ENCODE peak calls at places on chromosomes 7 and 10, in four cellular contexts. M is uterus, E is neural crest cell, Q is AG08396. I is an unnamed sample.

GRCh38 chr7:140197218-140197890 is 20.6 kb upstream of the KDM7A start:
- DNase-seq in M (no peak), E (no peak), Q (no peak), I (no peak)

GRCh38 chr10:50375051-50375452 is 123.7 kb upstream of the ASAH2 start:
- DNase-seq in E (no peak), Q (no peak), M (no peak), I (no peak)

GRCh38 chr10:47154762-47155161 is 145.2 kb upstream of the GDF10 start:
- DNase-seq in Q (no peak), E (no peak), M (no peak), I (no peak)

GRCh38 chr7:18013936-18014335 is 13.7 kb downstream of the PRPS1L1 start:
- DNase-seq in E (no peak), M (no peak), Q (no peak), I (no peak)

GRCh38 chr10:21972584-21972983 is 30.9 kb downstream of the DNAJC1 start:
- DNase-seq in M (no peak), Q (no peak), E (no peak), I (no peak)

GRCh38 chr7:82291931-82292330 is 151.6 kb downstream of the CACNA2D1 start:
- DNase-seq in M (no peak), Q (no peak), E (no peak), I (no peak)

GRCh38 chr7:104855826-104856225 is 158.2 kb upstream of the KMT2E start:
- DNase-seq in Q (no peak), M (no peak), E (no peak), I (no peak)

GRCh38 chr7:130365511-130366441 is 14.5 kb upstream of the CPA1 start:
- DNase-seq in E (no peak), M (peak), Q (peak), I (no peak)

GRCh38 chr7:46839651-46840050 is 742.3 kb downstream of the TNS3 start:
- DNase-seq in E (no peak), M (no peak), Q (no peak), I (no peak)

GRCh38 chr10:52032681-52033629 is 281.1 kb upstream of the DKK1 start:
- DNase-seq in M (no peak), E (no peak), Q (no peak), I (no peak)

GRCh38 chr10:100315603-100316002 is 14.4 kb downstream of the PKD2L1 start:
- DNase-seq in E (no peak), M (no peak), Q (no peak), I (no peak)

GRCh38 chr10:125025341-125025740 is 83.4 kb downstream of the ZRANB1 start:
- DNase-seq in E (no peak), Q (no peak), M (no peak), I (no peak)

GRCh38 chr7:123655614-123656013 is at the start of gene LMOD2:
- DNase-seq in Q (no peak), E (no peak), M (no peak), I (no peak)

GRCh38 chr7:28768577-28769147 is 189.5 kb downstream of the TRIL start:
- DNase-seq in M (no peak), E (no peak), Q (peak), I (no peak)

GRCh38 chr10:78656815-78657621 is 411.7 kb upstream of the ZMIZ1 start:
- DNase-seq in Q (no peak), E (peak), M (peak), I (no peak)

GRCh38 chr10:80163741-80164341 is 31.3 kb downstream of the PLAC9 start:
- DNase-seq in M (no peak), E (no peak), Q (peak), I (no peak)

GRCh38 chr10:36066102-36066501 is 424.0 kb upstream of the FZD8 start:
- DNase-seq in M (no peak), E (no peak), Q (no peak), I (no peak)

GRCh38 chr7:148419856-148420508 is 170.6 kb upstream of the C7orf33 start:
- DNase-seq in Q (no peak), E (no peak), M (no peak), I (no peak)

GRCh38 chr7:26512737-26513136 is 221.1 kb downstream of the SNX10 start:
- DNase-seq in E (no peak), Q (no peak), M (no peak), I (no peak)

GRCh38 chr7:25926891-25927625 is 224.9 kb upstream of the NFE2L3 start:
- DNase-seq in Q (no peak), E (no peak), M (no peak), I (no peak)

GRCh38 chr7:47329320-47329926 is 252.5 kb downstream of the TNS3 start:
- DNase-seq in Q (no peak), E (no peak), M (no peak), I (no peak)

GRCh38 chr10:101071266-101071884 is 9.6 kb downstream of the KAZALD1 start:
- DNase-seq in E (no peak), Q (no peak), M (no peak), I (no peak)

GRCh38 chr10:24723386-24723787 is 300 bp downstream of the ARHGAP21 start:
- DNase-seq in Q (peak), E (no peak), M (no peak), I (no peak)

GRCh38 chr10:125006921-125007391 is 65.0 kb downstream of the ZRANB1 start:
- DNase-seq in E (no peak), M (peak), Q (peak), I (no peak)

GRCh38 chr10:132112611-132113010 is 46.9 kb downstream of the JAKMIP3 start:
- DNase-seq in E (no peak), Q (no peak), M (peak), I (no peak)

GRCh38 chr10:79112898-79113431 is 44.2 kb downstream of the ZMIZ1 start:
- DNase-seq in M (peak), E (no peak), Q (peak), I (no peak)

GRCh38 chr10:67959839-67960476 is 75.5 kb downstream of the SIRT1 start:
- DNase-seq in Q (no peak), E (no peak), M (no peak), I (no peak)